ENCODE peak calls at places on chromosomes 7 and 10, in four cellular contexts. X is HepG2, D is A549, F is SK-N-SH. R is an unnamed sample.

GRCh38 chr10:111338798-111339197 is 262.0 kb downstream of the ADRA2A start:
- DNase-seq in X (no peak), F (no peak), D (no peak), R (peak)

GRCh38 chr7:116211006-116211912 is 920 bp downstream of the TES start:
- DNase-seq in X (peak), D (peak), F (peak), R (peak)

GRCh38 chr7:51430480-51431086 is 114.0 kb upstream of the COBL start:
- DNase-seq in D (peak), F (peak), X (peak), R (peak)

GRCh38 chr10:1074748-1075358 is 18.7 kb downstream of the WDR37 start:
- DNase-seq in X (no peak), D (peak), F (peak), R (no peak)

GRCh38 chr7:112302566-112302965 is 96.1 kb downstream of the ZNF277 start:
- DNase-seq in D (no peak), X (peak), F (no peak), R (no peak)

GRCh38 chr7:144437370-144438191 is 34.1 kb upstream of the NOBOX start:
- DNase-seq in X (peak), D (peak), F (peak), R (peak)

GRCh38 chr10:127043312-127043711 is 138.1 kb downstream of the DOCK1 start:
- DNase-seq in D (no peak), X (no peak), F (no peak), R (no peak)

GRCh38 chr10:54284526-54285193 is 516.4 kb downstream of the PCDH15 start:
- DNase-seq in X (no peak), D (no peak), F (no peak), R (no peak)

GRCh38 chr7:70788276-70788675 is 343.7 kb upstream of the GALNT17 start:
- DNase-seq in X (no peak), F (peak), D (no peak), R (no peak)

GRCh38 chr7:31382722-31383121 is 42.2 kb upstream of the NEUROD6 start:
- DNase-seq in D (no peak), X (no peak), F (no peak), R (no peak)

GRCh38 chr7:106050743-106051110 is 61.4 kb downstream of the SYPL1 start:
- DNase-seq in X (no peak), F (no peak), D (no peak), R (no peak)

GRCh38 chr10:123044391-123044790 is 35.6 kb downstream of the ACADSB start:
- DNase-seq in F (peak), X (no peak), D (peak), R (no peak)

DNA sequence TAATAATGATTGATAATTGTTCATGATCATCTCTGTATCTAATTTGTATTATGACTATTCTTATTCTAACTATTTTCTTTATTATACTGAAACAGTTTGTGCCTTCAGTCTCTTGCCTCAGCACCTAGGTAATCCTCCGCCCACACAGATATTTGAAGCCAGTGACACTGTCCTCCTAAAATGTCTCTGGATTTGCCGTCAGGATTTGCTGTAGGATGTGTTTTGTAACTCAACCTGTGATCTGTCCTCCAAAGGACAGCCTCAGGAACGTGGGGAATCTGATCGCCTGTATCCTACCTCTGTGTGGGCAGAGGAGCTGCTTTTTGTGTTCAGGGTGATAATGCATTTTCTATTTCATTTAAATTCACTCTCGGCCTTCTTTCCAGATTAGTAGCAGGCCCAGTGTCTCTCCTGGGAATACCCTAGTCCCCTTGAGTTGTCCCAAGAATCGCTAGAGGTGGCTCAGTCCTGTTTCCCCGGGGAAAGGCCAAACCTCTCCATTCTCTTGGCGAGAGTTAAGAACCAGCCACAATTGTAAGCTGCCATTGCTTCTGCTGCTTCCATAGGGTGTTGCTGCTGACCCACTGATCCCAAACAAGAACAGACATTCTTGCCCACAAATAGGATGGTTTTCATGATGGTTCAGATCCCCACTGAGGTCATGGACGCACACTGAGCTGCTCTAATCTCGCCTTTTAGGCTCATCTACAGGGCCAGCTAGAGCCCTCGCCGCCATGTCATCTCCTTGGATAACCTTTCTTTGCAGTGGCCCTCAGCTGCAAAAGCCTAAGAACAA is 136.2 kb upstream of the KCNMA1 start:
- DNase-seq in D (no peak), X (no peak), F (no peak), R (no peak)
- TF ChIP-seq PBX3 in D (no peak), X (no peak), F (no peak), R (no peak)

GRCh38 chr10:89165923-89166322 is 41.2 kb downstream of the CH25H start:
- DNase-seq in D (no peak), X (no peak), F (no peak), R (no peak)
- TF ChIP-seq PBX3 in D (no peak), X (no peak), F (no peak), R (no peak)

GRCh38 chr7:159097661-159098423 is 46.8 kb downstream of the VIPR2 start:
- DNase-seq in D (no peak), F (no peak), X (no peak), R (no peak)
- TF ChIP-seq PBX3 in D (no peak), F (no peak), X (no peak), R (no peak)

GRCh38 chr7:104271948-104272347 is 56.5 kb upstream of the LHFPL3 start:
- DNase-seq in F (no peak), D (no peak), X (peak), R (no peak)

GRCh38 chr7:104272767-104273384 is 55.5 kb upstream of the LHFPL3 start:
- DNase-seq in D (peak), F (peak), X (peak), R (no peak)

DNA sequence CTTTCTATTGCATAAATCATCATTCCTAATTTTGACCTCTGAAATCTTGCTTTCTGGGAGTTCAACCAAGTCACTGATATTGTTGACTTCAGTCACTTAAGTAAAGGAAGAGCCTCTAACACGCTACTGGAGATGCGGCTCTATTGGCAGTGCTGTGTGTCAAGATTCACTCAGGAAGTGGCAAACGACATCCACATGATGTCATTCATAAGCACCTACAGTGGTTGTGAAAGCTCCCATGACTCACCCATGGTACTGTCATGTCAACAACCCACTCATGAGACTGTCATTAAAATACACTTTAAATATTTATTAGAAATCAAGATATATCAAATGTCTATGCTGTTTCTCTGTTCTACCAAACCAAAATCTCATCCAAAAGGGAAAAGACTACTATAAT is 52.5 kb upstream of the LHFPL3 start:
- DNase-seq in X (peak), D (no peak), F (no peak), R (no peak)
- TF ChIP-seq PBX3 in X (no peak), D (no peak), F (no peak), R (no peak)

GRCh38 chr7:141012044-141012685 is 2.6 kb downstream of the MRPS33 start:
- DNase-seq in X (peak), D (peak), F (peak), R (peak)
- TF ChIP-seq PBX3 in X (no peak), D (no peak), F (no peak), R (peak)

GRCh38 chr10:101769541-101770180 is 6.3 kb downstream of the FGF8 start:
- DNase-seq in X (no peak), D (no peak), F (peak), R (no peak)
- TF ChIP-seq PBX3 in X (no peak), D (no peak), F (no peak), R (no peak)

DNA sequence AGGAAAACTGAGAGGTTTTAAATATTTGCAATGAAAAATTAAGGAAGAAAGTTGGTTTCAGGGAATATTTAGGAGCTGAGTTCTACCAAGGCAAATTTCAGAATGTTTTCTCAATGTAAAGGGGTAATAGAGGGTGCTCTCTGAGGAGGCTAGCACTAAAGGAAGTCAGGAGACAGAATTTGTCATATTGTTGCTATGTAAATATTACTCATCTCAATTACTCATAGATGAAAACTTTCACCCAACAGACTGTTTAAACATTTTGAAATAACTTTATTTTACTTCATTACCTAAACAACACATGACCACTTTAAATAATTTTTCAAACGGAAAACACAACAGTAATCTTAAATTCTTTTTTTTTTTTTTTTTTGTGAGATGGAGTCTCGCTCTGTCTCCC is 274.8 kb upstream of the NRG3 start:
- DNase-seq in X (no peak), F (no peak), D (peak), R (no peak)
- TF ChIP-seq PBX3 in X (no peak), F (no peak), D (no peak), R (no peak)

GRCh38 chr10:72663971-72664370 is 28.0 kb upstream of the MCU start:
- DNase-seq in X (no peak), F (no peak), D (no peak), R (no peak)

GRCh38 chr10:72667207-72667864 is 24.6 kb upstream of the MCU start:
- DNase-seq in F (no peak), D (no peak), X (no peak), R (no peak)

GRCh38 chr10:72660220-72660619 is 31.7 kb upstream of the MCU start:
- DNase-seq in X (no peak), F (no peak), D (no peak), R (no peak)

GRCh38 chr10:72661436-72661835 is 30.5 kb upstream of the MCU start:
- DNase-seq in X (no peak), F (no peak), D (no peak), R (no peak)

DNA sequence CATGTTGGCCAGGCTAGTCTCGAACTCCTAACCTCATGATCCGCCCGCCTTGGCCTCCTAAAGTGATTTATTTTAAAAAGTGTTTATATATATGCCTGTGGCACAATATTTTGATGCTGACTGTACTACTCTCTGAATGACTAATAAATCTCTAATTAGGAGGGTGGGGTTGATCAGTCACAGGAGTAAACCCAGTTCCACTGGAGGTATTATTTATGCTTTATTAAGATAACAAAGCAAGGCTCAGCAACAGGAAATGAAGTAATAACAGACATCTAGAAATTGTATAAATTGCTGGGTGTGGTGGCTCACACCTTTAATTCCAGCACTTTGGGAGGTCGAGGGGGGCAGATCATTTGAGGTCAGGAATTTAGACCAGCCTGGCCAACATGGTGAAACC is 26.0 kb upstream of the MCU start:
- DNase-seq in F (no peak), X (no peak), D (peak), R (no peak)
- TF ChIP-seq PBX3 in F (no peak), X (no peak), D (no peak), R (no peak)

DNA sequence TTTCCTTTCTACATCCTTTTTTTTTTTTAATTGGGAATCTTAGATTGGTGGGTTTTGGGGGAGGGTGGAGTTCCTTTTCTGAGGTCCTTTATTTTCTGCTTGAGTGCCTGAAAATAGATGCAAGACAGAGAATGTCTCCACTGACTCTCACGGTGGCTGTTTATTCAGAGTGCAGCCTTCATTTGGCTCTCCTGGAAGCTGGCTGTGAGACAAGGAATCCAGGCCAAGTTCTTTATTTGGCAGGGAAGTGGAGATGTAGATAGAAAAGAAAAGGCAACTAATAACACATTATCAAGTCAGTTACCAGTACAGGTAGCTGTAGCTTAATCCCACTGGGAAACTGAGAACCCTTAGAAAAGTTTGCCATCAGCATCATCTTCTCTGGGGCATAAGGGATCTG is 118.6 kb downstream of the CNTNAP2 start:
- DNase-seq in F (no peak), X (no peak), D (no peak), R (no peak)
- TF ChIP-seq PBX3 in F (no peak), X (no peak), D (no peak), R (no peak)

GRCh38 chr10:15211464-15211979 is 43.0 kb upstream of the NMT2 start:
- DNase-seq in F (no peak), X (no peak), D (no peak), R (no peak)
- TF ChIP-seq PBX3 in F (no peak), X (no peak), D (no peak), R (no peak)

R was measured in GM12878.